ENCODE peak calls at places on chromosome 5, in ten cellular contexts. P, Y, H, J, R, B, U, W, N and O are unnamed samples.

GRCh38 chr5:158899792-158900191 is 199.9 kb downstream of the EBF1 start:
- DNase-seq in Y (no peak), J (no peak), B (no peak), P (no peak), W (no peak), R (no peak), N (no peak), U (no peak), H (peak), O (no peak)

GRCh38 chr5:104223885-104224773 is 661.5 kb upstream of the NUDT12 start:
- DNase-seq in H (no peak), B (no peak), J (no peak), U (no peak), N (no peak), W (no peak), P (no peak), R (no peak), Y (no peak), O (no peak)

GRCh38 chr5:158619083-158619788 is 480.5 kb downstream of the EBF1 start:
- DNase-seq in N (no peak), H (peak), R (no peak), U (no peak), W (no peak), J (no peak), B (no peak), Y (no peak), P (no peak), O (no peak)

GRCh38 chr5:68661237-68661636 is 432.6 kb upstream of the SLC30A5 start:
- DNase-seq in H (peak), B (no peak), N (no peak), J (peak), W (no peak), P (no peak), U (peak), Y (no peak), R (peak), O (peak)

GRCh38 chr5:75335952-75336624 is 932 bp upstream of the HMGCR start:
- DNase-seq in Y (peak), N (no peak), W (peak), P (no peak), H (peak), R (peak), U (peak), J (no peak), B (no peak), O (no peak)

GRCh38 chr5:171432076-171432475 is 12.6 kb downstream of the FGF18 start:
- DNase-seq in R (no peak), J (no peak), N (peak), B (peak), W (no peak), U (no peak), P (no peak), Y (no peak), H (no peak), O (no peak)

GRCh38 chr5:98768160-98769005 is 5.1 kb upstream of the RGMB start:
- DNase-seq in B (peak), R (peak), H (peak), Y (peak), U (no peak), N (no peak), P (no peak), W (no peak), J (peak), O (peak)

GRCh38 chr5:40428129-40428528 is 251.6 kb upstream of the PTGER4 start:
- DNase-seq in R (no peak), N (no peak), U (peak), B (no peak), P (no peak), H (peak), W (no peak), J (no peak), Y (no peak), O (peak)

GRCh38 chr5:176592573-176592972 is 17.4 kb downstream of the GPRIN1 start:
- DNase-seq in P (no peak), R (no peak), B (no peak), Y (no peak), N (no peak), U (no peak), J (no peak), W (no peak), H (no peak), O (no peak)

GRCh38 chr5:116883875-116884274 is 309.3 kb upstream of the SEMA6A start:
- DNase-seq in W (no peak), Y (no peak), U (no peak), N (no peak), B (no peak), H (no peak), R (no peak), J (no peak), P (no peak), O (no peak)

GRCh38 chr5:155697236-155697635 is 629.7 kb upstream of the SGCD start:
- DNase-seq in B (no peak), R (no peak), W (no peak), H (no peak), P (no peak), Y (no peak), N (no peak), U (no peak), J (no peak), O (no peak)

GRCh38 chr5:145811834-145812625 is 23.1 kb downstream of the PRELID2 start:
- DNase-seq in U (peak), B (no peak), R (no peak), Y (no peak), J (no peak), N (no peak), H (peak), W (no peak), P (no peak), O (no peak)
- TF ChIP-seq CTCF in U (peak), B (peak), R (peak), Y (no peak), J (peak), N (no peak), H (peak), W (peak), P (no peak), O (no peak)

GRCh38 chr5:92248518-92248917 is 865.4 kb upstream of the ARRDC3 start:
- DNase-seq in B (no peak), U (no peak), W (no peak), P (no peak), J (no peak), R (no peak), Y (no peak), H (no peak), N (no peak), O (no peak)
- TF ChIP-seq CTCF in B (no peak), U (no peak), W (no peak), P (no peak), J (no peak), R (no peak), Y (no peak), H (no peak), N (no peak), O (no peak)

GRCh38 chr5:1983919-1984695 is 101.4 kb upstream of the IRX4 start:
- DNase-seq in H (no peak), Y (no peak), J (no peak), B (no peak), R (no peak), W (no peak), P (no peak), U (no peak), N (no peak), O (no peak)

GRCh38 chr5:1983401-1983800 is 100.7 kb upstream of the IRX4 start:
- DNase-seq in U (no peak), H (no peak), R (no peak), W (no peak), Y (no peak), J (no peak), B (no peak), P (no peak), N (no peak), O (no peak)

GRCh38 chr5:1985781-1986180 is 103.1 kb upstream of the IRX4 start:
- DNase-seq in U (no peak), J (no peak), W (no peak), R (no peak), P (no peak), H (no peak), Y (no peak), N (no peak), B (no peak), O (no peak)

DNA sequence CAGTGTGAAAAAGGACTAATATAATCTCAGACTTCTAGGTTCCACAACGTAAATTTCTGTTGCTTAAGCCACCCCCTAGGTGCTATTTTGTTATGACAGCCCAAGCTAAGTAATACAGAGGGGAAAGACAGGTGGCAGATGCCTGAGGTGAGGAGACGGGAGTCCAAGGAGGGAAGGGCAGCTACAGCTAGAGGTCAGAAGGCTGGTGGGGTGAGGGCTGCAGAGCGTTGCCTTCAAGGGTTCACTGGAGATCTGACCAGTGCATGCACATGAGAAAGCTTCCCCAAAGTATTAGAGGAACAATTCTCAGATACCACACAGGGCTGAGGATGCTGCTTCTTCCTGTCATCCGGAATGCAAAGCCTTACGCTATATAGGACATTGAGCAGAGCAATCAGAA is 104.7 kb upstream of the IRX4 start:
- DNase-seq in Y (no peak), J (no peak), N (no peak), P (no peak), R (no peak), H (no peak), U (no peak), W (no peak), B (no peak), O (no peak)
- TF ChIP-seq CTCF in Y (no peak), J (no peak), N (no peak), P (no peak), R (no peak), H (no peak), U (no peak), W (no peak), B (no peak), O (no peak)

DNA sequence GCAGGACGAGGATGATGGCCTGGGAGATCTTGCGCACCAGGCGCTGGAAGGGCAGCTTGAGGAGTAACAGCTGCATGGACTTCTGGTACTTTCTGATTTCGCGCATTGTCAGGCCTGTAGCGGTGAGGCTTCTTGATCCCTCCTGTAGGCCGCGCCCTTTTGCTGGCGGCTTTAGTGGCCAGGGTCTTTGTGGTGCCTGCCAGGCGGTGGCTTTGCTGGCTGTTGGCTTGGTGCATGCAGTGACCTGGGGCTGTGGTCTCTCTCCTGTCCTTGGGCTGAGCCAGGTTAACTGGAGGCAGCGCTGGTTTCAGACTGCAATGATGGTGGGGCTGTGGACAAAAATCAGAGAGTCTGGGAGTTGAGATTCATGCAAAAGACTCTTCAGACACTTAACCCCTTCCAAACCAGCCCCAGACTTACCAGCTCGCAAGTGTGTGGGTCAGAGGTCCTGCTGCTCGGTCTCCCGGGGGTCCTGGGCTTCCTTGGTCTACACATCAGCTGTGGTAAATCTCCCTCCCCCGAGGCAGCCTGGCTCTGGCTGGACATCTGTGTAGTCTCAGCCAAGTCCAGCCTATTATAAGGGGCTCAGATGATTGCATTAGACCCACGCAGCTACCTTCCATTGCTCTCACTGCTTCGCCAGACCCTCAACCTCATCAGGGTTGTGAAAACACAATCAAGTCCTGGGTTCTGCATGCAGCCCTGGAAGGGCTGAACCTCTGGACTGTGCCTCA is 4.8 kb downstream of the TAF11L12 start:
- DNase-seq in N (no peak), R (no peak), J (no peak), H (no peak), B (no peak), U (no peak), P (no peak), Y (no peak), W (no peak), O (no peak)
- TF ChIP-seq CTCF in N (no peak), R (no peak), J (no peak), H (no peak), B (no peak), U (no peak), P (no peak), Y (no peak), W (no peak), O (no peak)

GRCh38 chr5:154086123-154086522 is 47.4 kb downstream of the MFAP3 start:
- DNase-seq in B (no peak), N (no peak), Y (no peak), W (no peak), J (no peak), R (no peak), P (no peak), H (no peak), U (no peak), O (no peak)
- TF ChIP-seq CTCF in B (no peak), N (no peak), Y (no peak), W (no peak), J (no peak), R (no peak), P (no peak), H (no peak), U (no peak), O (no peak)

GRCh38 chr5:150895431-150896428 is 9.1 kb downstream of the ZNF300 start:
- DNase-seq in N (no peak), J (no peak), P (no peak), H (peak), R (no peak), Y (no peak), B (no peak), W (no peak), U (no peak), O (no peak)
- TF ChIP-seq CTCF in N (no peak), J (no peak), P (no peak), H (no peak), R (no peak), Y (no peak), B (no peak), W (no peak), U (no peak), O (no peak)

GRCh38 chr5:135332519-135333150 is 66.4 kb downstream of the MACROH2A1 start:
- DNase-seq in J (no peak), N (no peak), U (peak), H (peak), B (no peak), R (peak), Y (peak), W (peak), P (no peak), O (no peak)
- TF ChIP-seq CTCF in J (peak), N (peak), U (peak), H (peak), B (peak), R (peak), Y (peak), W (peak), P (peak), O (peak)